ENCODE peak calls at places on chromosomes 1 and 21, in seven cellular contexts. O is EH, L is NCI-H774, I is foreskin keratinocyte, Z is IMR-90, W is psoas muscle, N is upper lobe of right lung. H is an unnamed sample.

GRCh38 chr1:7552402-7552801 is 218.7 kb upstream of the VAMP3 start:
- DNase-seq in W (peak), Z (peak), N (peak), I (no peak), O (peak), L (no peak), H (no peak)

GRCh38 chr1:24048205-24048869 is 63.6 kb downstream of the MYOM3 start:
- DNase-seq in I (no peak), W (no peak), N (no peak), O (peak), L (no peak), Z (no peak), H (no peak)

GRCh38 chr1:14363707-14364413 is 234.6 kb upstream of the KAZN start:
- DNase-seq in N (no peak), L (no peak), O (no peak), Z (no peak), W (no peak), I (no peak), H (no peak)

GRCh38 chr1:222897527-222898190 is 82.8 kb downstream of the DISP1 start:
- DNase-seq in W (no peak), L (no peak), Z (no peak), O (peak), N (no peak), I (no peak), H (no peak)

GRCh38 chr1:205545001-205545919 is 40.8 kb downstream of the CDK18 start:
- DNase-seq in O (no peak), W (peak), L (no peak), Z (no peak), N (no peak), I (no peak), H (no peak)

GRCh38 chr1:69846267-69846666 is 278.5 kb downstream of the LRRC7 start:
- DNase-seq in N (no peak), Z (no peak), W (no peak), O (no peak), L (no peak), I (no peak), H (no peak)

GRCh38 chr1:229844675-229845074 is 218.6 kb downstream of the URB2 start:
- DNase-seq in Z (no peak), L (peak), N (no peak), I (no peak), W (peak), O (no peak), H (no peak)

GRCh38 chr1:7255303-7256058 is 470.2 kb downstream of the CAMTA1 start:
- DNase-seq in N (no peak), O (peak), Z (peak), L (no peak), W (no peak), I (no peak), H (peak)

GRCh38 chr1:198157847-198158765 is 1.3 kb downstream of the NEK7 start:
- DNase-seq in Z (peak), L (no peak), I (peak), N (no peak), O (peak), W (no peak), H (no peak)

GRCh38 chr21:18517905-18518566 is 114.5 kb upstream of the TMPRSS15 start:
- DNase-seq in Z (no peak), O (no peak), N (no peak), W (no peak), L (no peak), I (no peak), H (no peak)

GRCh38 chr1:6868371-6869001 is 83.2 kb downstream of the CAMTA1 start:
- DNase-seq in Z (no peak), O (no peak), W (no peak), L (no peak), I (no peak), N (no peak), H (no peak)

GRCh38 chr1:63124666-63125191 is 197.6 kb upstream of the FOXD3 start:
- DNase-seq in N (no peak), W (no peak), I (no peak), L (no peak), Z (peak), O (peak), H (no peak)

GRCh38 chr1:51654000-51654399 is 37.1 kb downstream of the OSBPL9 start:
- DNase-seq in L (no peak), O (no peak), Z (no peak), W (no peak), N (no peak), I (no peak), H (no peak)

GRCh38 chr1:213564215-213564659 is 423.5 kb upstream of the PROX1 start:
- DNase-seq in N (no peak), Z (no peak), I (peak), O (peak), W (no peak), L (peak), H (no peak)

GRCh38 chr1:53573522-53573921 is 114.3 kb downstream of the DMRTB1 start:
- DNase-seq in N (peak), L (no peak), I (no peak), O (no peak), Z (no peak), W (no peak), H (no peak)

GRCh38 chr1:207806531-207807394 is 54.9 kb downstream of the CD46 start:
- DNase-seq in I (no peak), W (no peak), N (no peak), L (no peak), O (peak), Z (peak), H (no peak)